ENCODE peak calls at places on chromosomes 6 and 20, in five cellular contexts. K is endothelial cell; U is astrocyte of the hippocampus; W is stimulated activated CD8-positive, alpha-beta memory T cell treated with anti-CD3 and anti-CD28 coated beads, Interleukin-2, amount 100 ng/mL, for 1 hour; X is esophagus squamous epithelium. J is an unnamed sample.

GRCh38 chr6:143136647-143137046 is 76.0 kb downstream of the AIG1 start:
- DNase-seq in K (no peak), U (no peak), W (no peak), X (no peak), J (no peak)

GRCh38 chr20:37615507-37616425 is 78.1 kb upstream of the CTNNBL1 start:
- DNase-seq in K (peak), X (no peak), U (peak), W (peak), J (peak)

GRCh38 chr20:19964289-19965263 is 52.6 kb upstream of the NAA20 start:
- DNase-seq in K (no peak), X (no peak), W (no peak), U (peak), J (peak)

GRCh38 chr6:119627908-119628669 is 278.5 kb upstream of the MAN1A1 start:
- DNase-seq in K (no peak), U (peak), X (no peak), W (no peak), J (peak)

GRCh38 chr20:42836339-42836738 is 353.4 kb downstream of the PTPRT start:
- DNase-seq in K (no peak), U (no peak), W (no peak), X (no peak), J (no peak)

GRCh38 chr6:162750776-162751175 is 23.0 kb downstream of the PACRG start:
- DNase-seq in W (no peak), K (no peak), X (no peak), U (peak), J (no peak)

GRCh38 chr6:125718109-125718508 is 31.3 kb upstream of the HEY2 start:
- DNase-seq in K (no peak), X (no peak), U (no peak), W (no peak), J (no peak)

GRCh38 chr6:1766663-1767062 is 156.9 kb downstream of the FOXC1 start:
- DNase-seq in U (peak), X (no peak), K (no peak), W (no peak), J (no peak)

GRCh38 chr20:34066476-34067090 is 45.5 kb downstream of the EIF2S2 start:
- DNase-seq in X (no peak), U (no peak), W (no peak), K (no peak), J (peak)

GRCh38 chr6:133952815-133953633 is at the start of gene TBPL1:
- DNase-seq in W (peak), U (peak), K (peak), X (peak), J (peak)

GRCh38 chr6:6610031-6610591 is 21.6 kb downstream of the LY86 start:
- DNase-seq in W (no peak), U (no peak), K (no peak), X (no peak), J (no peak)

GRCh38 chr6:35048031-35048613 is 93.0 kb downstream of the TCP11 start:
- DNase-seq in U (peak), K (no peak), W (no peak), X (no peak), J (no peak)

GRCh38 chr20:43456809-43457639 is 672 bp upstream of the SRSF6 start:
- DNase-seq in W (peak), K (peak), U (peak), X (peak), J (peak)

GRCh38 chr6:150922137-150922536 is 56.6 kb downstream of the MTHFD1L start:
- DNase-seq in K (no peak), U (peak), X (no peak), W (no peak), J (no peak)

J was measured in AG10803.